ENCODE peak calls at places on chromosome 18, in five cellular contexts. J is NK-92 treated with Interleukin-12 subunit alpha and Interleukin-12 subunit beta, amount 100 ng/mL, for 24 hours; L is GM23248; G is A673; E is head of caudate nucleus. T is an unnamed sample.

GRCh38 chr18:37491526-37491925 is 74.1 kb downstream of the CELF4 start:
- DNase-seq in E (no peak), L (no peak), G (no peak), J (no peak), T (no peak)

GRCh38 chr18:9365406-9365805 is 30.8 kb downstream of the TWSG1 start:
- DNase-seq in L (peak; percentile 38), G (no peak), J (no peak), E (no peak), T (no peak)

GRCh38 chr18:79069792-79070151 is 578 bp downstream of the ATP9B start:
- DNase-seq in L (no peak), J (no peak), E (no peak), G (no peak), T (no peak)

GRCh38 chr18:64799378-64799777 is 650.5 kb upstream of the LINC00305 start:
- DNase-seq in J (no peak), G (no peak), L (no peak), E (no peak), T (no peak)

GRCh38 chr18:24400587-24400986 is 3.0 kb upstream of the OSBPL1A start:
- DNase-seq in E (no peak), L (no peak), J (no peak), G (no peak), T (peak; percentile 35)

GRCh38 chr18:13296868-13297574 is 78.5 kb downstream of the LDLRAD4 start:
- DNase-seq in J (no peak), E (no peak), L (no peak), G (no peak), T (no peak)

GRCh38 chr18:76824136-76824676 is 1.8 kb downstream of the ZNF236 start:
- DNase-seq in L (no peak), J (no peak), E (no peak), G (no peak), T (peak; percentile 16)

GRCh38 chr18:45839415-45840395 is 14.2 kb downstream of the SIGLEC15 start:
- DNase-seq in J (no peak), G (peak; percentile 68), E (no peak), L (peak; percentile 90), T (peak; percentile 60)

GRCh38 chr18:54415086-54415485 is 57.4 kb downstream of the C18orf54 start:
- DNase-seq in E (no peak), G (no peak), J (no peak), L (no peak), T (no peak)

GRCh38 chr18:30280861-30281470 is 761.6 kb downstream of the DSC3 start:
- DNase-seq in E (no peak), L (peak; percentile 74), G (peak; percentile 75), J (no peak), T (peak; percentile 75)

GRCh38 chr18:59899298-59900221 is at the start of gene PMAIP1:
- DNase-seq in L (peak; percentile 95), J (peak; percentile 81), G (peak; percentile 94), E (peak; percentile 49), T (peak; percentile 91)

GRCh38 chr18:23574611-23575308 is 11.5 kb downstream of the NPC1 start:
- DNase-seq in G (peak; percentile 29), J (no peak), L (no peak), E (no peak), T (no peak)

GRCh38 chr18:24112874-24113615 is 25.8 kb upstream of the CABYR start:
- DNase-seq in L (peak; percentile 54), E (no peak), G (no peak), J (no peak), T (no peak)

GRCh38 chr18:77133920-77134496 is 1.4 kb upstream of the MBP start:
- DNase-seq in J (no peak), G (no peak), E (no peak), L (peak; percentile 16), T (peak; percentile 2)

GRCh38 chr18:54717673-54718435 is 110.4 kb upstream of the RAB27B start:
- DNase-seq in G (no peak), E (peak; percentile 59), J (peak; percentile 61), L (no peak), T (peak; percentile 36)

GRCh38 chr18:12304351-12305210 is 3.5 kb upstream of the TUBB6 start:
- DNase-seq in G (no peak), J (no peak), E (no peak), L (no peak), T (no peak)

GRCh38 chr18:35026407-35027061 is 14.7 kb upstream of the MAPRE2 start:
- DNase-seq in G (no peak), E (no peak), J (no peak), L (no peak), T (peak; percentile 12)

GRCh38 chr18:58044370-58045264 is 591 bp downstream of the NEDD4L start:
- DNase-seq in J (no peak), L (peak; percentile 55), E (peak; percentile 44), G (peak; percentile 58), T (peak; percentile 66)

GRCh38 chr18:48163184-48164095 is 233.0 kb upstream of the SMAD2 start:
- DNase-seq in E (no peak), G (no peak), J (no peak), L (no peak), T (peak; percentile 56)

GRCh38 chr18:29147944-29148343 is 971.0 kb upstream of the CDH2 start:
- DNase-seq in G (peak; percentile 61), E (no peak), L (peak; percentile 62), J (no peak), T (peak; percentile 78)

GRCh38 chr18:25262920-25263319 is 89.0 kb downstream of the ZNF521 start:
- DNase-seq in G (no peak), E (no peak), L (peak; percentile 82), J (no peak), T (no peak)

GRCh38 chr18:73944715-73945114 is 202.9 kb downstream of the FBXO15 start:
- DNase-seq in L (no peak), E (no peak), J (no peak), G (no peak), T (no peak)

GRCh38 chr18:22113144-22113813 is 56.1 kb upstream of the GATA6 start:
- DNase-seq in E (no peak), G (no peak), J (no peak), L (no peak), T (no peak)

GRCh38 chr18:64803471-64803870 is 654.6 kb upstream of the LINC00305 start:
- DNase-seq in L (no peak), E (no peak), J (no peak), G (no peak), T (no peak)

GRCh38 chr18:3784949-3785348 is 335.0 kb downstream of the TGIF1 start:
- DNase-seq in E (no peak), L (no peak), G (no peak), J (no peak), T (no peak)

GRCh38 chr18:7987284-7987976 is 420.3 kb downstream of the PTPRM start:
- DNase-seq in L (peak; percentile 82), G (no peak), E (no peak), J (no peak), T (peak; percentile 21)

GRCh38 chr18:27073404-27073830 is 111.7 kb downstream of the CHST9 start:
- DNase-seq in E (no peak), L (no peak), G (no peak), J (no peak), T (no peak)

GRCh38 chr18:69718912-69719547 is 228.6 kb downstream of the CD226 start:
- DNase-seq in J (no peak), L (no peak), G (no peak), E (no peak), T (no peak)

GRCh38 chr18:3279201-3280185 is 17.6 kb downstream of the MYL12B start:
- DNase-seq in E (no peak), L (no peak), J (no peak), G (no peak), T (peak; percentile 23)

GRCh38 chr18:59308201-59309014 is 10.0 kb downstream of the CPLX4 start:
- DNase-seq in G (peak; percentile 82), L (peak; percentile 86), E (peak; percentile 53), J (no peak), T (peak; percentile 80)

GRCh38 chr18:77321823-77322805 is 72.5 kb downstream of the GALR1 start:
- DNase-seq in J (no peak), G (no peak), L (no peak), E (no peak), T (no peak)

T was measured in NCI-H82.